ENCODE peak calls at places on chromosomes 13 and 19, in nine cellular contexts. Y is thoracic aorta; E is pancreas; G is bronchial epithelial cell; D is heart right ventricle; L is heart left ventricle; I is CD8-positive, alpha-beta T cell; P is sigmoid colon; C is CD4-positive, alpha-beta T cell. S is an unnamed sample.

GRCh38 chr19:14563590-14563926 is 8.3 kb downstream of the NDUFB7 start:
- DNase-seq in I (no peak), G (no peak), C (no peak), L (no peak), P (no peak), E (no peak), D (no peak), Y (no peak), S (no peak)

GRCh38 chr19:43651758-43652545 is 12.3 kb upstream of the CADM4 start:
- DNase-seq in C (no peak), D (peak), G (peak), P (peak), I (no peak), E (peak), Y (no peak), L (no peak), S (peak)

GRCh38 chr13:111219306-111219705 is 101.1 kb upstream of the TEX29 start:
- DNase-seq in L (no peak), I (no peak), P (peak), C (no peak), Y (no peak), D (no peak), G (no peak), E (no peak), S (no peak)

GRCh38 chr19:44694184-44694579 is 4.8 kb upstream of the CEACAM16 start:
- DNase-seq in E (no peak), I (no peak), C (no peak), G (no peak), Y (no peak), L (no peak), P (no peak), D (no peak), S (no peak)

GRCh38 chr13:38824342-38824741 is 137.5 kb downstream of the FREM2 start:
- DNase-seq in E (no peak), L (no peak), P (no peak), Y (no peak), C (no peak), I (no peak), G (peak), D (no peak), S (no peak)

GRCh38 chr13:83692800-83693199 is 189.5 kb downstream of the SLITRK1 start:
- DNase-seq in L (no peak), C (no peak), G (no peak), Y (no peak), I (no peak), D (no peak), P (no peak), E (no peak), S (no peak)

GRCh38 chr13:98405690-98406344 is 171.1 kb downstream of the STK24 start:
- DNase-seq in C (no peak), D (no peak), L (no peak), E (no peak), I (no peak), P (no peak), Y (no peak), G (no peak), S (no peak)

GRCh38 chr19:51325161-51325979 is 13.9 kb downstream of the IGLON5 start:
- DNase-seq in G (no peak), L (no peak), C (no peak), Y (no peak), E (no peak), P (no peak), D (no peak), I (no peak), S (no peak)

GRCh38 chr19:16015805-16016173 is 60.5 kb upstream of the TPM4 start:
- DNase-seq in E (no peak), I (no peak), D (no peak), Y (no peak), C (no peak), P (no peak), L (peak), G (no peak), S (no peak)

GRCh38 chr13:50140153-50140552 is 124.9 kb downstream of the KCNRG start:
- DNase-seq in D (no peak), L (no peak), Y (no peak), G (no peak), E (no peak), P (no peak), I (no peak), C (no peak), S (no peak)

GRCh38 chr19:17325881-17326594 is 8.6 kb downstream of the ANO8 start:
- DNase-seq in G (no peak), D (no peak), Y (peak), P (no peak), I (no peak), L (no peak), C (no peak), E (no peak), S (no peak)

GRCh38 chr19:16660763-16661479 is at the start of gene TMEM38A:
- DNase-seq in D (peak), Y (no peak), P (peak), I (peak), E (no peak), L (peak), C (peak), G (no peak), S (peak)

GRCh38 chr13:25494708-25495411 is 123.1 kb downstream of the ATP8A2 start:
- DNase-seq in I (no peak), C (no peak), P (no peak), L (no peak), Y (no peak), G (no peak), E (no peak), D (no peak), S (no peak)

GRCh38 chr19:33938821-33939220 is 142.2 kb downstream of the KCTD15 start:
- DNase-seq in L (no peak), D (no peak), E (peak), P (no peak), Y (no peak), C (no peak), I (no peak), G (no peak), S (no peak)

GRCh38 chr13:45773236-45773635 is 71.1 kb downstream of the CBY2 start:
- DNase-seq in E (no peak), C (no peak), L (no peak), G (peak), I (no peak), Y (no peak), P (no peak), D (no peak), S (no peak)

GRCh38 chr13:66618702-66619101 is 611.4 kb downstream of the PCDH9 start:
- DNase-seq in D (no peak), L (no peak), P (no peak), E (no peak), G (peak), Y (no peak), C (no peak), I (no peak), S (no peak)

GRCh38 chr13:43895940-43896339 is 16.2 kb downstream of the LACC1 start:
- DNase-seq in C (no peak), I (no peak), E (no peak), L (no peak), G (peak), Y (no peak), D (no peak), P (no peak), S (no peak)

DNA sequence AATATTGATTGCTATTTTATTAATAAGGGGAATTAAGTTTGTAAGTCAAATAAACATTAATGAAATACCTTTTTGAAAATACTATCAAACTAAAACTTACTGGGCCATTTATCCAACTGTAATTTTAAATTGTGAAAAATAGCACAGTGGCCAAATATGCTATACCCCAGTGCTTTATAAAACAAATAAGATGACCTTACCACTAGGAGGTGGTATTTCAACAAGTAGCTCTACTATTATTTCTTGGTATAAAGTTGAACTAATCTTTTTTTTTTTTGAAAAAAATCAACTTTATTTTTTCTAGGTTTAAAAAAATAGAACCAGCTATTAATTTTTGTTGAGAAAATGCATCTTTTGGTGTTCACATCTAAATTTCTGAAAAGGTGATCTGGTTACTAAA is 14.7 kb downstream of the LACC1 start:
- DNase-seq in D (no peak), Y (no peak), E (no peak), P (no peak), I (no peak), L (no peak), G (no peak), C (no peak), S (no peak)
- TF ChIP-seq CTCF in D (peak), Y (no peak), E (no peak), P (no peak), I (peak), L (no peak), G (no peak), C (peak), S (peak)

GRCh38 chr13:74683411-74683810 is 549.2 kb upstream of the KLF12 start:
- DNase-seq in L (no peak), P (no peak), Y (no peak), G (peak), E (no peak), D (no peak), I (no peak), C (no peak), S (peak)
- TF ChIP-seq CTCF in L (no peak), P (no peak), Y (no peak), G (peak), E (no peak), D (no peak), I (no peak), C (no peak), S (no peak)

DNA sequence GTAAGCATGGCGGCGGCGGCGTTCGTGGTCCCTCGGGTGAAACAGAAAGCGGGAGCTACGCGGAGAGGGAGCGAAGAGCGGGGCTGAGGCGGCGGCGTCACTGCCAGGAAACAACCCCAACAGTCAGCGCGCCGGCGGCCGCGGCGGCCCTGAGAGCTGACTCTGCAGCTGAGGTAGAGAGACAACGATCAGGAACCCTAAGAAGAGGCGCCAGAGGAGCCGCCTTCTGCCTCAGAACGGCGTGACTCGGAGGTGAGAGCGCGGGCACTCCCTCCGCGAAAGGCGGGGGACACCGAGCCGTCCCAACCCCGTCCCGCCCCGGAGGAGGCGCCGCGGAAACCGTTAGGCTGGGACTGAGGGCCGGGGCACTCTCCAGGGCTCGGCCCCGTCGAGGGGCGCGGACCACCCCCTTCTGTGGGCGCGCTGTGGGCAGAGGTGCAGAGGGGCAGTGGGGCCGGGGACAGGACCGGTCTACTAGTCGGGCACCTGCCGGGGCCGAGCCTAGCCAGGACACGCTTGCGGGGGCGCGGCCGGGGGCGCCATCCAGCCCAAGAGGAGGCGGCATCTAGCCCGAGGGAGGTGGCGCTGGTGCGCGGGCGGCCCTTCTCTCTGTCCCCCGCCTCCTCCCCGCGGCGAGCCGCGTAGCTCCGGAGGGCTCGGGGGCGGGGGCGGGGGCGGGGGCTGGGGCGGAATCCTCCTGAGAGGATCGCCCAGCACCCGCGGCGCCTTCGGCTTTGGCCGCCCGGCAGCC is 389 bp downstream of the FNDC3A start:
- DNase-seq in G (peak), E (peak), I (peak), C (peak), P (peak), Y (peak), L (peak), D (peak), S (peak)
- TF ChIP-seq CTCF in G (peak), E (no peak), I (no peak), C (no peak), P (no peak), Y (no peak), L (no peak), D (peak), S (no peak)

GRCh38 chr13:43567608-43568007 is 219.2 kb downstream of the ENOX1 start:
- DNase-seq in E (no peak), D (no peak), I (no peak), Y (no peak), G (peak), C (no peak), L (no peak), P (no peak), S (no peak)
- TF ChIP-seq CTCF in E (no peak), D (no peak), I (no peak), Y (no peak), G (no peak), C (no peak), L (no peak), P (no peak), S (no peak)

DNA sequence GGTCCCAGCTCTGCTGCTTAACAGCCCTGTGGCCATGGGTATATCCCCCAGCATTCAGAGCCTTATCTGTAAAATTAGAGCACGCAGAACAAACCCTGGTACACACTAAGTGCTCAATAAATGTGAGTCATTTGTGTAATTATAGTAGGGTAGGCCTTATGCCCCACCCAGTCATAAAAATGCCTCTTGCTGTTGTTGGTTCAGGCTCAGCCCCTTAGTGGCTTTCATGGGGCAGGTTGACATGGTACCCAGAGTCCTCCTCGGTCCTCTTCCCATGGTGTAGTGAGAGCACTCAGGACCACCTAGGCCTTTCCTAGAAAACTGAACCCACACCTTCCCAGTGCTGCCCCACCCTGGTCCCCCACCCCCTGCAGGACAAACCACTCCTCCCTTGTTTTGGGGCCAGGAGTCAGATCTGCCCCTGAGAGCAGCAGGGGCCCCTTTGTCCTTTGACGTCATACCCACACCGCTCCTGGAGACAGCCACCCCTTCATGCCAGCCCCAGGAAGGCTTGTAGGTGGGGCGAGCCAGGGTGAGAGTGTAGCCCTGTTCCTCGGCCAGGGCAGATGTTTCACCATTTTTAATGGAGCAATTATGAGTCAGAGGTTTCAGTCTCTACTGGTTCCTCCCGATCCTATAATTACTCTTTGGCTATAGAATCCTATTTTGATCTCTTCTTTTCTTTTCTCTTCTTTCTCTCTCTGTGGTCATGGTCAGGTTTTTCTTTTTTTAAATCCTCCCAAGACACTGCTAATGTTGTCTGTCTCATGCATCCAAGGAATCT is 36.8 kb downstream of the ACTN4 start:
- DNase-seq in G (peak), D (peak), Y (peak), I (no peak), E (no peak), P (peak), C (no peak), L (no peak), S (no peak)
- TF ChIP-seq CTCF in G (no peak), D (no peak), Y (no peak), I (no peak), E (no peak), P (no peak), C (no peak), L (no peak), S (no peak)

DNA sequence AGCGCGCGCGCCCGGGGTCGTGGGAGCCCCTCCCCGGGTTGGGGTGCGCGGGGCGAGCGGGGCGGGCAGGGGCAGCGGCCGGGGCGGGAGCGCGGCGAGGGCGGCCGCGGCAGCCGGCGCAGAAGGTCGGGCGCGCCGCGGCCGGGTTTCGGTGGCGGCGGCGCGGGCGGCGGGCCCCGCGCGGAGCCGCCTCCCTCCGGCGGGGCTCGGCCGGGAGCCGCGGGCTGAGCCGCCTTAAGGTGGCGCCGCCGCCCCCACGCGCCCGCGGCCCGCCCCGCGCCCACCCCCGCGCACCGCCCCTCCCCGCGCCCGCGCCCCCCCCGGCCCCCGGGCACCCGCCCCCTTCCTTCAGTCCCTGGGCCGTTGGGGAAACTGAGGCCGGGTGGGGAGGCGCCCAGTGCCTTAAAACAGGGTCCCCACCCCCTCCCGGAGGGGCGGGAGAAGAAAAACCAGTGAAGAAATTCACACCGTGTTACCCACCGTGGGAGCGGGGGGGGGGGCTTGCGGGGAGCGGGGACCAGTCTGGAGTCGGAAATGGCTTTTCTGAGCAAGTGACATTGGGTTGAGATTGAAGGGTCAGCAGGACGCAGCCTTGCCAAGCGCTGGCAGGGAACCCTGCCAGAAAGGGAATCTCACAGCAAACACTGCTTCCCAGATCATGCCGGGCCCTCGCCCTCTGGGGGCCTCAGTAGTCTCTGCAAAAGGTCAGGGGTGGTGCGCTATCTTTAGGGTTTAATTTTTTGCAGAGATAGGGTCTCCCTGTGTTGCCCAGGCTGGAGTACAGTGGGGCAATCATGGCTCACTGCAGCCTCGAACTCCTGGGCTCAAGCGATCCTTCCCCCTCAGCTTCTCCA is at the start of gene TLE2:
- DNase-seq in G (no peak), L (no peak), E (no peak), Y (no peak), C (no peak), I (no peak), P (no peak), D (no peak), S (no peak)
- TF ChIP-seq CTCF in G (no peak), L (no peak), E (no peak), Y (no peak), C (no peak), I (no peak), P (no peak), D (no peak), S (no peak)

GRCh38 chr19:4495471-4495870 is 22.8 kb downstream of the PLIN4 start:
- DNase-seq in I (no peak), G (peak), L (no peak), P (no peak), C (no peak), E (no peak), Y (no peak), D (no peak), S (no peak)
- TF ChIP-seq CTCF in I (no peak), G (peak), L (no peak), P (no peak), C (no peak), E (no peak), Y (no peak), D (no peak), S (no peak)

DNA sequence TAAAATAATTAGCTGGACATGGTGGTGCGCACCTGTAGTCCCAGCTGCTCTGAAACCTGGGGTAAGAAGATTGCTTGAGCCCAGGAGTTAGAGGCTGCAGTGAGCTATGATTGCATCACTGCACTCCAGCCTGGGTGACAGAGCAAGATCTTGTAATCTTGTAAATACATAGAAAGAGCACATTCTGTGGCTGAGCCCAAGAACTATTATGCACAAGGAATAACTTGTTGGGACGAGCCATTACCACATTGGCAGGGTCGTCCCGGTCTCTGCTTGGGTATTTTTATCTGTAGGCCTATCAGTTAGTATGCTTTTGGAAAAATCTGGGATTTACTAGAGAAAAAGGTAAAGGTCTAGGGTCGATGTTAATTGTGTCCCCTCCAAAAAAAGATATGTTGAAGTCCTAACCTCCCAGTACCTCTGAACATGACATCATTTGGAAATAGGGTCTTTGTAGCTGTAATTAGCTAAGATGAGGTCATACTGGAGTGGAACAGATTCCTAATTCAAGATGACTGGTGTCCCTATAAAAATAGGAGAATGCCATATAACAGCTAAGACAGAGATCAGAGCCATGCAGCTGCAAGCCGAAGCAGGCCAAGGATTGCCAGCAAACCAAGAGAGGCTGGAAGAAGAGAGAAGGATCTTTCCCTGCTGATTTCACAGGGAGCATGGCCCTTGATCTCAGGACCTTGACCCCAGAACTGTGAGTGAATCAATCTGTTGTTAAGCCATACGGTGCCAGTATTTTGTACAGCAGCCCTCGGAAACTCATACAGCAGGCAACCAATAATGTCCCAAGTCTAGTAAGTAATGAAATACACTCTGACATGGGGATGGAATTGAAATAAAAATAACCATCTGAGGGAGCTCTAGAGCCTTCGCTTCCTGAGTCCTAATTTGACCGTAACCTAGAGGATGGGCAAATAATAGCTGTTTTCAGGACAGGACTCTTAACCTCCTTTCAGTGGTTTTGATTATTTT is 77.0 kb downstream of the TM9SF2 start:
- DNase-seq in E (no peak), L (no peak), C (no peak), Y (no peak), P (no peak), D (no peak), G (peak), I (no peak), S (no peak)
- TF ChIP-seq CTCF in E (no peak), L (no peak), C (no peak), Y (peak), P (no peak), D (peak), G (peak), I (no peak), S (no peak)

GRCh38 chr13:114118086-114118762 is 14.2 kb downstream of the RASA3 start:
- DNase-seq in I (no peak), P (peak), G (no peak), D (no peak), L (peak), E (no peak), C (no peak), Y (no peak), S (no peak)

GRCh38 chr13:114115191-114115671 is 17.2 kb downstream of the RASA3 start:
- DNase-seq in C (no peak), G (peak), D (no peak), I (no peak), P (peak), E (no peak), L (no peak), Y (no peak), S (no peak)

GRCh38 chr13:114113961-114114360 is 18.5 kb downstream of the RASA3 start:
- DNase-seq in Y (no peak), L (no peak), C (no peak), E (no peak), I (no peak), G (no peak), D (no peak), P (no peak), S (no peak)

GRCh38 chr13:114116734-114117133 is 15.7 kb downstream of the RASA3 start:
- DNase-seq in D (no peak), E (no peak), C (no peak), Y (no peak), L (no peak), P (no peak), I (no peak), G (no peak), S (no peak)

GRCh38 chr13:114115796-114116195 is 16.6 kb downstream of the RASA3 start:
- DNase-seq in C (no peak), G (no peak), Y (no peak), I (no peak), L (no peak), D (no peak), P (peak), E (no peak), S (no peak)
- TF ChIP-seq CTCF in C (no peak), G (no peak), Y (no peak), I (no peak), L (no peak), D (no peak), P (no peak), E (no peak), S (no peak)

S was measured in endothelial cell.